ENCODE peak calls at places on chromosomes 2 and 18, in six cellular contexts. K is A549; J is CD8-positive, alpha-beta T cell; N is kidney; S is fibroblast of lung; P is osteoblast. T is an unnamed sample.
A peak's percentile ranks its signal among the peaks of the same experiment; 100 is the strongest.

GRCh38 chr2:75476778-75477177 is 84.0 kb downstream of the EVA1A start:
- DNase-seq in K (no peak), J (no peak), N (no peak), S (no peak), P (peak; percentile 82), T (no peak)

GRCh38 chr18:51614033-51614432 is 416.6 kb upstream of the MEX3C start:
- DNase-seq in K (peak; percentile 55), J (no peak), N (no peak), S (peak; percentile 1), P (no peak), T (no peak)

GRCh38 chr2:45577426-45577825 is 33.6 kb downstream of the SRBD1 start:
- DNase-seq in K (no peak), J (no peak), N (no peak), S (no peak), P (no peak), T (peak; percentile 57)

GRCh38 chr2:196208915-196209314 is 37.5 kb upstream of the STK17B start:
- DNase-seq in K (no peak), J (no peak), N (no peak), S (no peak), P (peak; percentile 54), T (no peak)

GRCh38 chr2:191255756-191256312 is 10.6 kb downstream of the MYO1B start:
- DNase-seq in K (no peak), J (no peak), N (no peak), S (no peak), P (no peak), T (no peak)

GRCh38 chr2:96739633-96740428 is at the start of gene LMAN2L:
- DNase-seq in K (peak; percentile 87), J (peak; percentile 96), N (peak; percentile 99), S (peak; percentile 97), P (peak; percentile 98), T (peak; percentile 73)

GRCh38 chr18:31685097-31686082 is 1.0 kb upstream of the B4GALT6 start:
- DNase-seq in K (peak; percentile 39), J (peak; percentile 20), N (peak; percentile 85), S (peak; percentile 75), P (peak; percentile 98), T (no peak)

GRCh38 chr2:180905002-180905401 is 75.4 kb upstream of the UBE2E3 start:
- DNase-seq in K (no peak), J (no peak), N (no peak), S (no peak), P (no peak), T (no peak)

GRCh38 chr2:214019229-214019972 is 391.5 kb upstream of the VWC2L start:
- DNase-seq in K (peak; percentile 38), J (no peak), N (no peak), S (peak; percentile 98), P (peak; percentile 76), T (peak; percentile 86)

GRCh38 chr2:185854910-185855309 is 116.3 kb downstream of the FSIP2 start:
- DNase-seq in K (no peak), J (no peak), N (no peak), S (no peak), P (no peak), T (no peak)

GRCh38 chr2:101881131-101881530 is 110.6 kb upstream of the IL1R2 start:
- DNase-seq in K (no peak), J (no peak), N (no peak), S (no peak), P (no peak), T (no peak)

GRCh38 chr18:31429623-31430022 is 17.9 kb upstream of the DSG3 start:
- DNase-seq in K (peak; percentile 4), J (no peak), N (no peak), S (no peak), P (no peak), T (no peak)

GRCh38 chr2:89763581-89764485 is 1072.4 kb downstream of the RPIA start:
- DNase-seq in K (no peak), J (no peak), N (peak; percentile 82), S (no peak), P (peak; percentile 68), T (no peak)

GRCh38 chr2:232393556-232393955 is 13.1 kb upstream of the ALPG start:
- DNase-seq in K (no peak), J (no peak), N (no peak), S (no peak), P (no peak), T (no peak)

GRCh38 chr2:66814916-66815315 is 380.0 kb downstream of the MEIS1 start:
- DNase-seq in K (no peak), J (no peak), N (no peak), S (no peak), P (no peak), T (no peak)

GRCh38 chr18:55927831-55928230 is 339.8 kb upstream of the TCF4 start:
- DNase-seq in K (no peak), J (no peak), N (no peak), S (peak; percentile 81), P (no peak), T (peak; percentile 64)

GRCh38 chr2:166126014-166126639 is 1.7 kb downstream of the SCN1A start:
- DNase-seq in K (no peak), J (no peak), N (no peak), S (peak; percentile 26), P (no peak), T (peak; percentile 10)

GRCh38 chr2:163662141-163662780 is 73.5 kb downstream of the FIGN start:
- DNase-seq in K (no peak), J (no peak), N (no peak), S (no peak), P (no peak), T (no peak)

GRCh38 chr2:36271266-36271665 is 84.3 kb upstream of the CRIM1 start:
- DNase-seq in K (no peak), J (no peak), N (no peak), S (no peak), P (no peak), T (no peak)

GRCh38 chr18:73707035-73707434 is 440.6 kb downstream of the FBXO15 start:
- DNase-seq in K (no peak), J (no peak), N (no peak), S (peak; percentile 62), P (no peak), T (peak; percentile 40)

GRCh38 chr2:160493227-160494028 is at the start of gene RBMS1:
- DNase-seq in K (peak; percentile 46), J (peak; percentile 22), N (peak; percentile 87), S (peak; percentile 66), P (peak; percentile 85), T (no peak)

GRCh38 chr2:19955544-19956422 is 34.1 kb downstream of the WDR35 start:
- DNase-seq in K (peak; percentile 78), J (peak; percentile 3), N (no peak), S (peak; percentile 85), P (peak; percentile 71), T (peak; percentile 16)

DNA sequence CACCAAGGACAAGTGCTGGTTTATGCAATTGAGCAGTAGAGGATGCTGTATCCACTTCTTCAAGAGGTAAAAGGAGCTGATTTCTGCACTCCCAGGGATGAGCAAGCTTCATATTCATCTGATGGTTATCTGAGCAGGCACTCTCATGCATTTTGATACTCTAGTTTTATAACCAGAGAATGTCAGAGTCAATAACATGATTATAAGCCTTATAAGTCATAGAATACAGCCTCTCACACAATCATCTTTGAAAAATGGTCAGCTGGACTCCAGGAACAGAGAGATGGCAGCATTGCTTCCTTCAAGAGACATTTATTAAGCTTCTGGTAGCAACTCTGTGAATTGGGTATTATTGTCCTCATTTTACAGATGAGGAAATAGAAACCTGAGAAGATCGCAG is 167.1 kb downstream of the SLC8A1 start:
- DNase-seq in K (no peak), J (no peak), N (no peak), S (no peak), P (no peak), T (no peak)
- TF ChIP-seq CTCF in K (no peak), J (no peak), N (no peak), S (peak; percentile 24), P (peak; percentile 32), T (no peak)

DNA sequence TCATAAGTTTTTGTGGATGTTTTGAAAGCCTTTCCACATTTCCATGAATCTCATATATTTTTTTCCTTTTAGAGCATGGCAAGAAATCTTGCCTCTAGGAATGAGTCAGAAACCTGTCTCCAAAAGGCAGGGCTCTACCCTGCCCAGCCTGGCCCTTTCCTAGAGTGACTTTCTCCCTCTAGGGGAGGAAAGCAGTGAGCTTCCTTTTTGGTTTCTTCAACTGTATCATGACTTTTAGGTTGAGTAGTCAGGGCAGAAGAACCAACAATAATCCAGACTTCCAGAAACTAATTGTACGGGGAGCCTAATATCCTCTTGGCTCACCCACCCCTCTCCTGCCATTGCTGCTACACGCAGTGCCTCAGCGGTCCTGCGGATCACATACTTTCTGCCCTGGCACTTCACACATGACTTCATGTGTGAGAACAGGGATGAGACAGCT is 300.3 kb downstream of the AGPS start:
- DNase-seq in K (peak; percentile 46), J (no peak), N (no peak), S (no peak), P (no peak), T (no peak)
- TF ChIP-seq CTCF in K (peak; percentile 34), J (no peak), N (peak; percentile 13), S (no peak), P (no peak), T (no peak)

DNA sequence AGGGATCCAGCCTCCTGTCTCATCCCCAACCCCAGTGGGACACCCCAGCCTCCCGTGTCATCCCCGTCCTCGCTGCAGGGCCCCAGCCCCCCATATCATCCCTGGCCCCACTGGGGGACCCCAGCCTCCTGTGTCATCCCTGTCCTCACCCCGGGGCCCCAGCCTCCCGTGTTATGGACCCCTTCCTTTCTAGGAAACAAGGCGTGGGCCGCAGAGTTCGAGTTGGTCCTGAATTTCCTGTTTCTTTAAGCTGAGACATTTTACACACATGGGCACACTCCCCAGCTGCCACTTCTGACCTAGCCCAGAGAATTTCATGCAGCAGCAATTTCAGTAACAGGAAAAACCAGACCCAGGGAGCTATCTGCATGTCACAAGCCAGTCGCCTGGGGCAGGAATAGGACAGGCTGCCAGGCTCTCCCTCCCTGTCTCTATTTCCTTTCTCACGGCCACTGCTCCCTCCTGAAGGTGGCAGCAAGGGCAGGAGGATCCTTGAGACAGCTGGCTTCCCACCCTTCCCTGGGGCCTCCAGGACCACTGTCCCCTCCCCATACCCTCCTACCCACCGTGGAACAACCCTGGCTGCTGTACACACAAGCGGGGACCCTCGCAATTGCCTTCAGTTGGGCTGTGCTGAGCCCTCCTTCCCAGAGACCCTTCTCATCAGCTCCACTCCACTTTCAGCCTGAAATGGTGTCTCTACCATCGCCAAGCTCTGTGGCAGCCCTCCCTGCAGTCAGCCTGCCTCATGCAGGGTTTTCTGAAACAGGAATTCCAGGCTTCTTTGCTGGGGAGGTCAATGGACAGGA is 141.9 kb upstream of the ID2 start:
- DNase-seq in K (no peak), J (no peak), N (peak; percentile 87), S (no peak), P (peak; percentile 55), T (no peak)
- TF ChIP-seq CTCF in K (no peak), J (no peak), N (no peak), S (no peak), P (no peak), T (no peak)

DNA sequence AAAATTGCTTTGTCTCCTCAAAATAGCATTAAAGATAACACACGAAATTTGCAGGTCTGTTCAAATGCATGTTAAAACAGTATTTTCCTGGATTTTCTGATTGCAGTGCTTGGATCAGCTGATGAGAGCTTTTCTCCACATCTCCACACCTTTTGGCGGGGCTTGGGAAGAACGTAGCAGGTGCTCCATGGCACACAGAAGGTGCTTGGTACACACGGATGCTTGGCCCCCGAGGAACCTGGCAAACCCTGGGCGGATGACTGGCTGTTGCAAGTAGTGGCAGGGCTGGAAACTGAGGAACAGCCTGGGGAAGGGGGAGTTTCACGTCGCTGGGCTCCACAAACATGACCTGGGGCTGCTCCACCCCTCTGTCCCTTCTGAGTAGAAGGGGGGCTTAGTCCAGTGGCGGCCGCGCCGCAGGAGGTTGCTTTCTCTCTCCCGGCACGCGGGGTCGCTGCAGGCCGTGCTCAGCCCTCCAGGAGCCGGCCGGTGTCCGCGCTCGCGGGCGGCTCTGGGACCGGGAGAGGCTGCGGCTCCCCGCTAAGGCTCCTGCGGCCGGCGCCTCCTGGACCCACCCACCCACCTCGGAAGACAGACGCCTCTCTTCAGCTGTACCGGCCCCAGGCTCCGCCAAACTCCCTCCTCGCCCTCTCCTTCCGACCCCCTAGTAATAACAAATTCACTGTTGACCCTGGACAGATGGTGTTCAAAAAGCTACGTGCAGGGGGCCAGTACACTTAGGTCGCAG is 69.3 kb downstream of the MARCO start:
- DNase-seq in K (peak; percentile 51), J (no peak), N (peak; percentile 84), S (peak; percentile 15), P (peak; percentile 90), T (no peak)
- TF ChIP-seq CTCF in K (peak; percentile 68), J (no peak), N (peak; percentile 70), S (peak; percentile 51), P (peak; percentile 53), T (peak; percentile 67)